ENCODE peak calls at places on chromosomes 16 and 17, in four cellular contexts. G is epithelial cell of esophagus; W is stimulated activated CD4-positive, alpha-beta T cell treated with anti-CD3 and anti-CD28 coated beads, Interleukin-1b, Interleukin-23, amount 100 ng/mL, for 1 hour; J is stimulated activated naive CD8-positive, alpha-beta T cell treated with anti-CD3 and anti-CD28 coated beads, Interleukin-15, Interleukin-2, amounts not matched to agents 100 U/mL and 50 U/mL, for 24 hours. D is an unnamed sample.

GRCh38 chr17:65434251-65434650 is 127.2 kb downstream of the AXIN2 start:
- DNase-seq in J (no peak), W (no peak), G (no peak), D (no peak)

GRCh38 chr16:84661418-84662060 is 13.2 kb downstream of the KLHL36 start:
- DNase-seq in J (no peak), G (no peak), W (no peak), D (no peak)

GRCh38 chr17:64281962-64282752 is 19.1 kb upstream of the TEX2 start:
- DNase-seq in J (peak), W (no peak), G (peak), D (peak)

GRCh38 chr16:8962393-8963009 is 1.2 kb downstream of the USP7 start:
- DNase-seq in G (peak), J (peak), W (peak), D (peak)

GRCh38 chr17:4872786-4873185 is 26.6 kb upstream of the C17orf107 start:
- DNase-seq in J (no peak), G (no peak), W (no peak), D (no peak)

GRCh38 chr17:11238710-11239109 is 2.3 kb upstream of the SHISA6 start:
- DNase-seq in G (peak), J (no peak), W (no peak), D (no peak)

GRCh38 chr16:12625068-12625467 is 178.6 kb downstream of the CPPED1 start:
- DNase-seq in W (no peak), J (no peak), G (no peak), D (peak)

GRCh38 chr17:28469376-28469775 is 4.1 kb upstream of the SLC13A2 start:
- DNase-seq in J (no peak), W (no peak), G (no peak), D (no peak)

GRCh38 chr17:16319969-16320368 is 33.3 kb downstream of the CENPV start:
- DNase-seq in W (no peak), J (no peak), G (no peak), D (no peak)

GRCh38 chr16:54228325-54228724 is 58.3 kb downstream of the IRX3 start:
- DNase-seq in J (no peak), W (no peak), G (no peak), D (no peak)

GRCh38 chr16:84005391-84005790 is 37.2 kb downstream of the SLC38A8 start:
- DNase-seq in J (no peak), W (no peak), G (no peak), D (no peak)

GRCh38 chr17:80755650-80756405 is 211.2 kb downstream of the RPTOR start:
- DNase-seq in G (no peak), J (no peak), W (no peak), D (peak)

GRCh38 chr16:84144301-84144858 is 597 bp downstream of the HSDL1 start:
- DNase-seq in G (peak), J (peak), W (no peak), D (peak)

GRCh38 chr17:61405047-61405685 is 5.5 kb downstream of the TBX2 start:
- DNase-seq in G (no peak), W (no peak), J (peak), D (no peak)

GRCh38 chr17:37818689-37819088 is 73.8 kb upstream of the HNF1B start:
- DNase-seq in G (peak), W (no peak), J (no peak), D (no peak)

GRCh38 chr17:73750975-73751374 is 106.7 kb upstream of the SDK2 start:
- DNase-seq in G (no peak), W (no peak), J (no peak), D (no peak)

GRCh38 chr16:59552164-59552563 is 818.0 kb upstream of the GOT2 start:
- DNase-seq in W (no peak), J (no peak), G (no peak), D (no peak)

D was measured in activated CD8-positive, alpha-beta T cell treated with anti-CD3 and anti-CD28 coated beads for 36 hours.